ENCODE peak calls at places on chromosomes 12 and 14, in seven cellular contexts. W, D, O, Y, F, M and T are unnamed samples.

GRCh38 chr14:92473947-92474535 is 39.5 kb upstream of the RIN3 start:
- DNase-seq in W (no peak), D (no peak), O (no peak), Y (no peak), F (no peak), M (no peak), T (no peak)

GRCh38 chr12:59086124-59086523 is 165.8 kb upstream of the LRIG3 start:
- DNase-seq in W (no peak), D (no peak), O (no peak), Y (no peak), F (no peak), M (no peak), T (no peak)

GRCh38 chr14:70832536-70833305 is 23.4 kb upstream of the MAP3K9 start:
- DNase-seq in W (no peak), D (no peak), O (no peak), Y (no peak), F (peak; percentile 54), M (no peak), T (no peak)

GRCh38 chr12:113365639-113366395 is 7.4 kb downstream of the PLBD2 start:
- DNase-seq in W (no peak), D (no peak), O (no peak), Y (no peak), F (no peak), M (no peak), T (no peak)

GRCh38 chr12:57724003-57724935 is 14.3 kb downstream of the AGAP2 start:
- DNase-seq in W (no peak), D (no peak), O (no peak), Y (peak; percentile 1), F (no peak), M (no peak), T (no peak)

GRCh38 chr14:64209428-64210165 is 84.6 kb downstream of the ESR2 start:
- DNase-seq in W (no peak), D (no peak), O (no peak), Y (no peak), F (no peak), M (no peak), T (no peak)

GRCh38 chr12:29545102-29545467 is 47.6 kb upstream of the OVCH1 start:
- DNase-seq in W (no peak), D (no peak), O (no peak), Y (no peak), F (no peak), M (peak; percentile 86), T (no peak)

GRCh38 chr14:97771340-97772045 is 974.3 kb downstream of the VRK1 start:
- DNase-seq in W (no peak), D (no peak), O (no peak), Y (peak; percentile 23), F (peak; percentile 88), M (no peak), T (no peak)

GRCh38 chr12:18753481-18754117 is 15.7 kb downstream of the CAPZA3 start:
- DNase-seq in W (no peak), D (peak; percentile 88), O (no peak), Y (peak; percentile 7), F (no peak), M (no peak), T (peak; percentile 33)

GRCh38 chr14:92173668-92174067 is 51.9 kb downstream of the CPSF2 start:
- DNase-seq in W (no peak), D (no peak), O (no peak), Y (no peak), F (no peak), M (no peak), T (no peak)

GRCh38 chr12:50901685-50902113 is 50.6 kb upstream of the HIGD1C start:
- DNase-seq in W (no peak), D (no peak), O (no peak), Y (no peak), F (no peak), M (peak; percentile 98), T (no peak)

GRCh38 chr12:25653487-25654175 is 100.5 kb upstream of the LMNTD1 start:
- DNase-seq in W (peak; percentile 3), D (no peak), O (no peak), Y (no peak), F (no peak), M (no peak), T (no peak)

GRCh38 chr14:75454963-75455546 is 27.2 kb downstream of the JDP2 start:
- DNase-seq in W (no peak), D (no peak), O (no peak), Y (peak; percentile 68), F (peak; percentile 12), M (no peak), T (no peak)

GRCh38 chr12:88805286-88805685 is 225.0 kb upstream of the KITLG start:
- DNase-seq in W (no peak), D (no peak), O (no peak), Y (no peak), F (no peak), M (no peak), T (no peak)

GRCh38 chr12:14275886-14276285 is 89.6 kb upstream of the ATF7IP start:
- DNase-seq in W (no peak), D (no peak), O (no peak), Y (no peak), F (no peak), M (no peak), T (no peak)

GRCh38 chr12:120445911-120446909 is at the start of the genes GATC and TRIAP1:
- DNase-seq in W (peak; percentile 86), D (peak; percentile 93), O (peak; percentile 71), Y (peak; percentile 91), F (peak; percentile 89), M (peak; percentile 75), T (peak; percentile 91)

GRCh38 chr14:59208224-59208814 is 19.9 kb downstream of the DAAM1 start:
- DNase-seq in W (no peak), D (no peak), O (no peak), Y (no peak), F (peak; percentile 61), M (no peak), T (no peak)

GRCh38 chr14:55077155-55077554 is 25.7 kb downstream of the MAPK1IP1L start:
- DNase-seq in W (no peak), D (no peak), O (peak; percentile 58), Y (peak; percentile 70), F (peak; percentile 44), M (no peak), T (peak; percentile 35)

GRCh38 chr14:44316647-44317432 is 190.2 kb downstream of the FSCB start:
- DNase-seq in W (no peak), D (no peak), O (peak; percentile 86), Y (peak; percentile 85), F (peak; percentile 98), M (peak; percentile 15), T (no peak)

GRCh38 chr14:26897186-26897585 is 299.4 kb upstream of the NOVA1 start:
- DNase-seq in W (no peak), D (no peak), O (no peak), Y (no peak), F (no peak), M (no peak), T (no peak)

GRCh38 chr12:120230326-120230973 is 29.5 kb upstream of the RPLP0 start:
- DNase-seq in W (no peak), D (peak; percentile 94), O (peak; percentile 86), Y (peak; percentile 94), F (peak; percentile 99), M (no peak), T (peak; percentile 100)

DNA sequence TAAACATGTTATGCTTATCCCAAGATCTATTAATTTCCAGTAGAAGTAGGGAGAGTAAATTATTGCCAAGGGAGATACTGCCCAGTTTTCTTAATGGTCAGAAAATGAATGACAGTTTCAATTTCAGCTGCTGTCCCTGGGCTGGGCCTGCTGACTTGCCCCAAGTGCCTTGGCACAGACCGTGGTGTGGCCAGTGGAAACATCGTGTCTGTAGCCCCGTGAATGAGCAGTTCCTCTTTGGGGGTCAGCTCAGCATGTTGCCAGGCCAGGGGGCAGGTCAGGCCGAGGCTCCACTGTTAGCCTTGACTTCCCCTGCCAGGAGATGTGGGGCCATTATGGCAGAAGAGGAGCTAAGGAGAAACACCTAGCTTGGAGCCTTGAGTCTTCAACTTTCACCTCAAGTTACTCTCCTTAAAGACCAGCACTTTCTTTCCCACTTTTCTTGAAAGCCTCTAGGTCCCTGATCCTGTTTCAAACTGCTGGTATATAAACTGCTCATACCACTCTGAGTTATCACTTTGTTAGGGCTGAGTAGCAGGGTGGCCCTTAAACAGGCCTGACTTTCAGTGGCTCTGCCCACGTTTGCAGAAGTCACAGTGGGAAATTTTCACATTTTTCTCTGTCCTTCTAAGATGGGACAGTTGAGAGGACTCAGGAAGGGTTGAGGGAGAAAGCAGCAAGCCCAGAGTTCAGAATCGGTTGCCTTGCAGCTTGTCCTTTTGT is 73.2 kb downstream of the SUSD6 start:
- DNase-seq in W (no peak), D (no peak), O (no peak), Y (no peak), F (no peak), M (no peak), T (no peak)
- TF ChIP-seq EZH2phosphoT487 in W (no peak), D (no peak), O (no peak), Y (no peak), F (no peak), M (no peak), T (no peak)

DNA sequence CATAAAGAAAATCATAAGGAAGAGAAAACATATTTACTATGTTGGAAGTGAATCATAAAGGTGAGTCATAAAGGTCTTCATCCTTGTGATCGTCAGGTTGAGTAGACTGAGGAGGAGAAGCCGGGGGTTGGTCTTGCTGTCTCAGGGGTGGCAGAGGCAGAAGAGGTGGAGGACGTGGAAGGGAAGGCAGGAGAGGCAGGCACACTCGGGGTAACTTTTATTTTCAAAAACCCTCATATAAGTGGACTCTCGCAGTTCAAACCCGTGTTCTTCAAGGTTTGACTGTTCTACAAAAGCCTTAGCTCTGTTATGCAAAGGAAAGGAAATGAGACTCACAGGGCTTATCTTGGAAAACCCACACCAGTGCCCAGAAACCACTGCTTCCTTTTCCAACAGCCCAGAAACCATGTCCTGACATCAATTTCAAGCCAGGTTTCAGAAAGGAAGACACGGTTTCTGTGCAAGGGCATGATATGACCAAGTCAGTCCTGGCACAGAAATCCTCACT is 14.0 kb downstream of the SMCO2 start:
- DNase-seq in W (no peak), D (no peak), O (no peak), Y (no peak), F (peak; percentile 88), M (peak; percentile 34), T (no peak)
- H3K4me1 ChIP-seq in W (no peaks in the 10 kb centered on the region), D (no peaks in the 10 kb centered on the region), O (peaks cover 16% of the 10 kb centered on the region), Y (no peaks in the 10 kb centered on the region), F (peaks cover 36% of the 10 kb centered on the region), M (peaks cover 10% of the 10 kb centered on the region), T (no peaks in the 10 kb centered on the region)

GRCh38 chr12:124432376-124432775 is 135.0 kb downstream of the NCOR2 start:
- DNase-seq in W (no peak), D (no peak), O (no peak), Y (no peak), F (no peak), M (no peak), T (no peak)
- TF ChIP-seq EZH2phosphoT487 in W (no peak), D (no peak), O (no peak), Y (no peak), F (no peak), M (no peak), T (no peak)

GRCh38 chr14:89337912-89338311 is 79.1 kb downstream of the FOXN3 start:
- DNase-seq in W (no peak), D (no peak), O (no peak), Y (no peak), F (no peak), M (no peak), T (no peak)

GRCh38 chr14:89339579-89339978 is 77.5 kb downstream of the FOXN3 start:
- DNase-seq in W (no peak), D (no peak), O (no peak), Y (no peak), F (no peak), M (no peak), T (no peak)

GRCh38 chr14:89337161-89337560 is 79.9 kb downstream of the FOXN3 start:
- DNase-seq in W (no peak), D (peak; percentile 86), O (no peak), Y (no peak), F (no peak), M (no peak), T (peak; percentile 45)

GRCh38 chr14:89339158-89339557 is 77.9 kb downstream of the FOXN3 start:
- DNase-seq in W (no peak), D (no peak), O (no peak), Y (no peak), F (no peak), M (no peak), T (no peak)

GRCh38 chr14:89336338-89336737 is 80.7 kb downstream of the FOXN3 start:
- DNase-seq in W (peak; percentile 82), D (peak; percentile 50), O (no peak), Y (no peak), F (peak; percentile 33), M (no peak), T (peak; percentile 55)
- H3K4me1 ChIP-seq in W (peaks cover 83% of the 10 kb centered on the region), D (peaks cover 55% of the 10 kb centered on the region), O (no peaks in the 10 kb centered on the region), Y (peaks cover 36% of the 10 kb centered on the region), F (peaks cover 10% of the 10 kb centered on the region), M (no peaks in the 10 kb centered on the region), T (peaks cover 58% of the 10 kb centered on the region)